ENCODE peak calls at places on chromosomes 6 and 20, in eight cellular contexts. B is WERI-Rb-1, F is fibroblast of the aortic adventitia, O is spleen, Z is epithelial cell of esophagus, Q is natural killer cell, R is endodermal cell, M is fibroblast of lung. N is an unnamed sample.

GRCh38 chr20:24745617-24746350 is 203.3 kb upstream of the CST7 start:
- DNase-seq in B (no peak), F (no peak), O (no peak), Z (no peak), Q (no peak), R (peak), M (no peak), N (no peak)

GRCh38 chr20:58039569-58040092 is 188.8 kb downstream of the ANKRD60 start:
- DNase-seq in B (no peak), F (no peak), O (peak), Z (no peak), Q (no peak), R (no peak), M (no peak), N (no peak)

GRCh38 chr6:109050447-109051102 is 44.1 kb downstream of the SESN1 start:
- DNase-seq in B (no peak), F (no peak), O (no peak), Z (peak), Q (no peak), R (no peak), M (no peak), N (no peak)

GRCh38 chr20:35001596-35002362 is 46.1 kb downstream of the MYH7B start:
- DNase-seq in B (no peak), F (no peak), O (peak), Z (peak), Q (no peak), R (peak), M (no peak), N (no peak)

GRCh38 chr6:102488729-102489128 is 1095.2 kb downstream of the GRIK2 start:
- DNase-seq in B (no peak), F (peak), O (no peak), Z (peak), Q (no peak), R (no peak), M (peak), N (no peak)

GRCh38 chr20:51789434-51789833 is 12.9 kb downstream of the SALL4 start:
- DNase-seq in B (no peak), F (no peak), O (no peak), Z (no peak), Q (no peak), R (no peak), M (no peak), N (no peak)

GRCh38 chr6:125787791-125788190 is 3.0 kb upstream of the NCOA7 start:
- DNase-seq in B (peak), F (peak), O (no peak), Z (peak), Q (no peak), R (no peak), M (peak), N (no peak)

GRCh38 chr6:37569999-37570776 is 70.5 kb upstream of the CCDC167 start:
- DNase-seq in B (peak), F (no peak), O (no peak), Z (no peak), Q (no peak), R (no peak), M (no peak), N (no peak)

GRCh38 chr6:79813143-79813542 is 134.2 kb downstream of the ELOVL4 start:
- DNase-seq in B (no peak), F (no peak), O (no peak), Z (no peak), Q (no peak), R (no peak), M (no peak), N (no peak)

DNA sequence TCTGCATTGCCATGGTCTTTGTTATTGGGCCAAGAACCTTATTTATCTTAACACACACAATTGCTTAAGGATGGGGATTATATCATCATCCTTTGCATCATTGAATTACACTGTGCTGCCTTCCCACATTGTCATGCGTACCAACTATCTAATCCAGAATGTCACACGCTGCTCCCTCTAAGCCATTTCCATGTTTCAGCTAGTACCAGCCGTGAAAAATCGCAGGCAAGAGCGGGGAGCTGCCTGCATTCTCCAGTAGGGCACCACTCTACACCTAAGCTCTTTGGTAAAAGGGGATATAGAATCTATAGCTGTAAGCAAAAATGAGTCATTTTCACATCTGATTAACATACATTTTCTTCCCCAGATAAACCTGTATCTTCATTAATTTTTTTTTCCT is 277.0 kb downstream of the PRL start:
- DNase-seq in B (no peak), F (no peak), O (no peak), Z (no peak), Q (no peak), R (no peak), M (no peak), N (no peak)
- TF ChIP-seq CTCF in B (no peak), F (no peak), O (no peak), Z (no peak), Q (no peak), R (no peak), M (no peak), N (no peak)

DNA sequence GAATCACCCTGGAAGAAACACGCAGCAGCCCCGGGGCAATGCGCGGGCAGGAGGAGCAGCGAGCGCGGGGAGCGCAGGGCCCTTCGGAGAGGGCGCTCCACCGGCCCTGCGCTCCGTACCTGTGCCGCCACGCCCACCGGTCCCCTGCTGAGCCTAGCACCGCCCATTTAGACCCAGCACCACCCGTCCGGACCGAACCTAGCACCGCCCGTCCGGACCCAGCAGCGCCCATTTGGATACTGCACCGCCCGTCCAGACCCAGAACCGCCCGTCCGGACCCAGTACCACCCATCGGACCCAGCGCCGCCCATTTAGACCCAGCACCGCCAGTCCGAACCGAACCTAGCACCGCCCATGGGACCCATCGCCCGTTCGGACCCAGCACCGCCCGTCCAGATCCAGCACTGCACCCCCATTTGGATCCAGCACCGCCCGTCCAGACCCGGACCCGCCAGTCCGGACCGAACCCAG is 917 bp upstream of the AFDN start:
- DNase-seq in B (no peak), F (no peak), O (peak), Z (peak), Q (no peak), R (peak), M (peak), N (peak)
- TF ChIP-seq CTCF in B (no peak), F (no peak), O (no peak), Z (no peak), Q (no peak), R (no peak), M (no peak), N (no peak)

GRCh38 chr6:70112686-70113570 is 190.0 kb downstream of the COL9A1 start:
- DNase-seq in B (no peak), F (no peak), O (no peak), Z (no peak), Q (no peak), R (no peak), M (no peak), N (no peak)

GRCh38 chr6:70110128-70111022 is 192.5 kb downstream of the COL9A1 start:
- DNase-seq in B (no peak), F (no peak), O (no peak), Z (no peak), Q (no peak), R (no peak), M (peak), N (no peak)

GRCh38 chr6:70111737-70112136 is 191.1 kb downstream of the COL9A1 start:
- DNase-seq in B (no peak), F (no peak), O (no peak), Z (no peak), Q (no peak), R (no peak), M (no peak), N (no peak)

GRCh38 chr6:70103798-70104197 is 199.1 kb downstream of the COL9A1 start:
- DNase-seq in B (peak), F (no peak), O (no peak), Z (peak), Q (no peak), R (no peak), M (no peak), N (no peak)

GRCh38 chr6:70108230-70108629 is 194.7 kb downstream of the COL9A1 start:
- DNase-seq in B (peak), F (peak), O (no peak), Z (peak), Q (no peak), R (no peak), M (peak), N (no peak)
- TF ChIP-seq CTCF in B (peak), F (peak), O (peak), Z (peak), Q (no peak), R (peak), M (peak), N (peak)

GRCh38 chr6:33288942-33289783 is at the start of the genes PFDN6 and WDR46:
- DNase-seq in B (peak), F (peak), O (peak), Z (peak), Q (peak), R (peak), M (peak), N (no peak)
- TF ChIP-seq CTCF in B (no peak), F (no peak), O (no peak), Z (no peak), Q (no peak), R (no peak), M (no peak), N (no peak)

GRCh38 chr6:63442870-63443269 is 123.1 kb upstream of the LGSN start:
- DNase-seq in B (no peak), F (no peak), O (no peak), Z (no peak), Q (no peak), R (no peak), M (no peak), N (no peak)
- TF ChIP-seq CTCF in B (no peak), F (no peak), O (no peak), Z (no peak), Q (no peak), R (no peak), M (no peak), N (no peak)